ENCODE peak calls at places on chromosomes 4 and X, in six cellular contexts. One of them, this sample, is unnamed.

GRCh38 chr4:182642831-182643230 is 274.4 kb downstream of the DCTD start:
- DNase-seq in adipocyte: peak; percentile 9
- DNase-seq in non-pigmented ciliary epithelial cell: peak; percentile 26
- DNase-seq in stimulated activated naive CD8-positive, alpha-beta T cell treated with anti-CD3 and anti-CD28 coated beads, Interleukin-15, Interleukin-2, amounts not matched to agents 100 U/mL and 50 U/mL, for 24 hours: no peak
- DNase-seq in T47D: no peak
- DNase-seq in activated CD4-positive, alpha-beta T cell treated with anti-CD3 and anti-CD28 coated beads, Interleukin-2, amount 10 ng/mL, durations not matched to agents 7 days and 5 days: no peak
- DNase-seq in this sample: peak; percentile 66

GRCh38 chrX:33156152-33156726 is 55.1 kb downstream of the DMD start:
- DNase-seq in adipocyte: no peak
- DNase-seq in non-pigmented ciliary epithelial cell: no peak
- DNase-seq in stimulated activated naive CD8-positive, alpha-beta T cell treated with anti-CD3 and anti-CD28 coated beads, Interleukin-15, Interleukin-2, amounts not matched to agents 100 U/mL and 50 U/mL, for 24 hours: no peak
- DNase-seq in T47D: no peak
- DNase-seq in activated CD4-positive, alpha-beta T cell treated with anti-CD3 and anti-CD28 coated beads, Interleukin-2, amount 10 ng/mL, durations not matched to agents 7 days and 5 days: no peak
- DNase-seq in this sample: no peak

GRCh38 chrX:134747006-134747405 is 88.7 kb upstream of the PLAC1 start:
- DNase-seq in adipocyte: no peak
- DNase-seq in non-pigmented ciliary epithelial cell: no peak
- DNase-seq in stimulated activated naive CD8-positive, alpha-beta T cell treated with anti-CD3 and anti-CD28 coated beads, Interleukin-15, Interleukin-2, amounts not matched to agents 100 U/mL and 50 U/mL, for 24 hours: no peak
- DNase-seq in T47D: no peak
- DNase-seq in activated CD4-positive, alpha-beta T cell treated with anti-CD3 and anti-CD28 coated beads, Interleukin-2, amount 10 ng/mL, durations not matched to agents 7 days and 5 days: no peak
- DNase-seq in this sample: no peak

GRCh38 chrX:39736219-39737211 is 361.2 kb downstream of the BCOR start:
- DNase-seq in adipocyte: peak; percentile 77
- DNase-seq in non-pigmented ciliary epithelial cell: no peak
- DNase-seq in stimulated activated naive CD8-positive, alpha-beta T cell treated with anti-CD3 and anti-CD28 coated beads, Interleukin-15, Interleukin-2, amounts not matched to agents 100 U/mL and 50 U/mL, for 24 hours: no peak
- DNase-seq in T47D: peak; percentile 86
- DNase-seq in activated CD4-positive, alpha-beta T cell treated with anti-CD3 and anti-CD28 coated beads, Interleukin-2, amount 10 ng/mL, durations not matched to agents 7 days and 5 days: no peak
- DNase-seq in this sample: peak; percentile 84

GRCh38 chrX:123184858-123185251 is 777 bp downstream of the GRIA3 start:
- DNase-seq in adipocyte: peak; percentile 55
- DNase-seq in non-pigmented ciliary epithelial cell: no peak
- DNase-seq in stimulated activated naive CD8-positive, alpha-beta T cell treated with anti-CD3 and anti-CD28 coated beads, Interleukin-15, Interleukin-2, amounts not matched to agents 100 U/mL and 50 U/mL, for 24 hours: no peak
- DNase-seq in T47D: no peak
- DNase-seq in activated CD4-positive, alpha-beta T cell treated with anti-CD3 and anti-CD28 coated beads, Interleukin-2, amount 10 ng/mL, durations not matched to agents 7 days and 5 days: no peak
- DNase-seq in this sample: no peak

GRCh38 chr4:67122029-67122428 is 423.3 kb downstream of the CENPC start:
- DNase-seq in adipocyte: peak; percentile 18
- DNase-seq in non-pigmented ciliary epithelial cell: no peak
- DNase-seq in stimulated activated naive CD8-positive, alpha-beta T cell treated with anti-CD3 and anti-CD28 coated beads, Interleukin-15, Interleukin-2, amounts not matched to agents 100 U/mL and 50 U/mL, for 24 hours: no peak
- DNase-seq in T47D: peak; percentile 67
- DNase-seq in activated CD4-positive, alpha-beta T cell treated with anti-CD3 and anti-CD28 coated beads, Interleukin-2, amount 10 ng/mL, durations not matched to agents 7 days and 5 days: no peak
- DNase-seq in this sample: no peak

GRCh38 chr4:176718881-176719280 is 73.8 kb downstream of the VEGFC start:
- DNase-seq in adipocyte: no peak
- DNase-seq in non-pigmented ciliary epithelial cell: no peak
- DNase-seq in stimulated activated naive CD8-positive, alpha-beta T cell treated with anti-CD3 and anti-CD28 coated beads, Interleukin-15, Interleukin-2, amounts not matched to agents 100 U/mL and 50 U/mL, for 24 hours: no peak
- DNase-seq in T47D: no peak
- DNase-seq in activated CD4-positive, alpha-beta T cell treated with anti-CD3 and anti-CD28 coated beads, Interleukin-2, amount 10 ng/mL, durations not matched to agents 7 days and 5 days: no peak
- DNase-seq in this sample: no peak

GRCh38 chrX:69324851-69325250 is 159.6 kb upstream of the PJA1 start:
- DNase-seq in adipocyte: no peak
- DNase-seq in non-pigmented ciliary epithelial cell: no peak
- DNase-seq in stimulated activated naive CD8-positive, alpha-beta T cell treated with anti-CD3 and anti-CD28 coated beads, Interleukin-15, Interleukin-2, amounts not matched to agents 100 U/mL and 50 U/mL, for 24 hours: no peak
- DNase-seq in T47D: no peak
- DNase-seq in activated CD4-positive, alpha-beta T cell treated with anti-CD3 and anti-CD28 coated beads, Interleukin-2, amount 10 ng/mL, durations not matched to agents 7 days and 5 days: no peak
- DNase-seq in this sample: no peak

GRCh38 chrX:39821011-39821708 is 276.6 kb downstream of the BCOR start:
- DNase-seq in adipocyte: peak; percentile 53
- DNase-seq in non-pigmented ciliary epithelial cell: no peak
- DNase-seq in stimulated activated naive CD8-positive, alpha-beta T cell treated with anti-CD3 and anti-CD28 coated beads, Interleukin-15, Interleukin-2, amounts not matched to agents 100 U/mL and 50 U/mL, for 24 hours: peak; percentile 29
- DNase-seq in T47D: no peak
- DNase-seq in activated CD4-positive, alpha-beta T cell treated with anti-CD3 and anti-CD28 coated beads, Interleukin-2, amount 10 ng/mL, durations not matched to agents 7 days and 5 days: no peak
- DNase-seq in this sample: no peak

GRCh38 chr4:38872620-38873019 is 5.0 kb downstream of the FAM114A1 start:
- DNase-seq in adipocyte: peak; percentile 52
- DNase-seq in non-pigmented ciliary epithelial cell: no peak
- DNase-seq in stimulated activated naive CD8-positive, alpha-beta T cell treated with anti-CD3 and anti-CD28 coated beads, Interleukin-15, Interleukin-2, amounts not matched to agents 100 U/mL and 50 U/mL, for 24 hours: no peak
- DNase-seq in T47D: peak; percentile 84
- DNase-seq in activated CD4-positive, alpha-beta T cell treated with anti-CD3 and anti-CD28 coated beads, Interleukin-2, amount 10 ng/mL, durations not matched to agents 7 days and 5 days: no peak
- DNase-seq in this sample: peak; percentile 100

GRCh38 chrX:132219343-132219768 is at the start of gene RAP2C:
- DNase-seq in adipocyte: peak; percentile 84
- DNase-seq in non-pigmented ciliary epithelial cell: no peak
- DNase-seq in stimulated activated naive CD8-positive, alpha-beta T cell treated with anti-CD3 and anti-CD28 coated beads, Interleukin-15, Interleukin-2, amounts not matched to agents 100 U/mL and 50 U/mL, for 24 hours: peak; percentile 62
- DNase-seq in T47D: peak; percentile 73
- DNase-seq in activated CD4-positive, alpha-beta T cell treated with anti-CD3 and anti-CD28 coated beads, Interleukin-2, amount 10 ng/mL, durations not matched to agents 7 days and 5 days: peak; percentile 66
- DNase-seq in this sample: no peak

GRCh38 chr4:24742773-24743676 is 52.3 kb upstream of the SOD3 start:
- DNase-seq in adipocyte: no peak
- DNase-seq in non-pigmented ciliary epithelial cell: no peak
- DNase-seq in stimulated activated naive CD8-positive, alpha-beta T cell treated with anti-CD3 and anti-CD28 coated beads, Interleukin-15, Interleukin-2, amounts not matched to agents 100 U/mL and 50 U/mL, for 24 hours: no peak
- DNase-seq in T47D: no peak
- DNase-seq in activated CD4-positive, alpha-beta T cell treated with anti-CD3 and anti-CD28 coated beads, Interleukin-2, amount 10 ng/mL, durations not matched to agents 7 days and 5 days: no peak
- DNase-seq in this sample: no peak

GRCh38 chr4:189835505-189835904 is 105.2 kb upstream of the FRG1 start:
- DNase-seq in adipocyte: no peak
- DNase-seq in non-pigmented ciliary epithelial cell: no peak
- DNase-seq in stimulated activated naive CD8-positive, alpha-beta T cell treated with anti-CD3 and anti-CD28 coated beads, Interleukin-15, Interleukin-2, amounts not matched to agents 100 U/mL and 50 U/mL, for 24 hours: no peak
- DNase-seq in T47D: no peak
- DNase-seq in activated CD4-positive, alpha-beta T cell treated with anti-CD3 and anti-CD28 coated beads, Interleukin-2, amount 10 ng/mL, durations not matched to agents 7 days and 5 days: no peak
- DNase-seq in this sample: no peak

GRCh38 chr4:8710416-8710815 is 117.9 kb downstream of the CPZ start:
- DNase-seq in adipocyte: no peak
- DNase-seq in non-pigmented ciliary epithelial cell: no peak
- DNase-seq in stimulated activated naive CD8-positive, alpha-beta T cell treated with anti-CD3 and anti-CD28 coated beads, Interleukin-15, Interleukin-2, amounts not matched to agents 100 U/mL and 50 U/mL, for 24 hours: no peak
- DNase-seq in T47D: no peak
- DNase-seq in activated CD4-positive, alpha-beta T cell treated with anti-CD3 and anti-CD28 coated beads, Interleukin-2, amount 10 ng/mL, durations not matched to agents 7 days and 5 days: no peak
- DNase-seq in this sample: no peak

GRCh38 chrX:24990585-24990984 is 25.2 kb downstream of the ARX start:
- DNase-seq in adipocyte: no peak
- DNase-seq in non-pigmented ciliary epithelial cell: no peak
- DNase-seq in stimulated activated naive CD8-positive, alpha-beta T cell treated with anti-CD3 and anti-CD28 coated beads, Interleukin-15, Interleukin-2, amounts not matched to agents 100 U/mL and 50 U/mL, for 24 hours: no peak
- DNase-seq in T47D: no peak
- DNase-seq in activated CD4-positive, alpha-beta T cell treated with anti-CD3 and anti-CD28 coated beads, Interleukin-2, amount 10 ng/mL, durations not matched to agents 7 days and 5 days: no peak
- DNase-seq in this sample: no peak

GRCh38 chr4:141028024-141028529 is 105.2 kb downstream of the RNF150 start:
- DNase-seq in adipocyte: peak; percentile 44
- DNase-seq in non-pigmented ciliary epithelial cell: no peak
- DNase-seq in stimulated activated naive CD8-positive, alpha-beta T cell treated with anti-CD3 and anti-CD28 coated beads, Interleukin-15, Interleukin-2, amounts not matched to agents 100 U/mL and 50 U/mL, for 24 hours: no peak
- DNase-seq in T47D: no peak
- DNase-seq in activated CD4-positive, alpha-beta T cell treated with anti-CD3 and anti-CD28 coated beads, Interleukin-2, amount 10 ng/mL, durations not matched to agents 7 days and 5 days: no peak
- DNase-seq in this sample: no peak

GRCh38 chrX:63434665-63435064 is 83.5 kb upstream of the SPIN4 start:
- DNase-seq in adipocyte: no peak
- DNase-seq in non-pigmented ciliary epithelial cell: no peak
- DNase-seq in stimulated activated naive CD8-positive, alpha-beta T cell treated with anti-CD3 and anti-CD28 coated beads, Interleukin-15, Interleukin-2, amounts not matched to agents 100 U/mL and 50 U/mL, for 24 hours: no peak
- DNase-seq in T47D: peak; percentile 96
- DNase-seq in activated CD4-positive, alpha-beta T cell treated with anti-CD3 and anti-CD28 coated beads, Interleukin-2, amount 10 ng/mL, durations not matched to agents 7 days and 5 days: no peak
- DNase-seq in this sample: peak; percentile 90

GRCh38 chr4:89275587-89275986 is 32.0 kb downstream of the GPRIN3 start:
- DNase-seq in adipocyte: no peak
- DNase-seq in non-pigmented ciliary epithelial cell: no peak
- DNase-seq in stimulated activated naive CD8-positive, alpha-beta T cell treated with anti-CD3 and anti-CD28 coated beads, Interleukin-15, Interleukin-2, amounts not matched to agents 100 U/mL and 50 U/mL, for 24 hours: no peak
- DNase-seq in T47D: peak; percentile 38
- DNase-seq in activated CD4-positive, alpha-beta T cell treated with anti-CD3 and anti-CD28 coated beads, Interleukin-2, amount 10 ng/mL, durations not matched to agents 7 days and 5 days: no peak
- DNase-seq in this sample: no peak

GRCh38 chrX:122596998-122597397 is 587.1 kb upstream of the GRIA3 start:
- DNase-seq in adipocyte: no peak
- DNase-seq in non-pigmented ciliary epithelial cell: no peak
- DNase-seq in stimulated activated naive CD8-positive, alpha-beta T cell treated with anti-CD3 and anti-CD28 coated beads, Interleukin-15, Interleukin-2, amounts not matched to agents 100 U/mL and 50 U/mL, for 24 hours: no peak
- DNase-seq in T47D: no peak
- DNase-seq in activated CD4-positive, alpha-beta T cell treated with anti-CD3 and anti-CD28 coated beads, Interleukin-2, amount 10 ng/mL, durations not matched to agents 7 days and 5 days: no peak
- DNase-seq in this sample: no peak

GRCh38 chrX:104618106-104618895 is 52.3 kb downstream of the IL1RAPL2 start:
- DNase-seq in adipocyte: no peak
- DNase-seq in non-pigmented ciliary epithelial cell: no peak
- DNase-seq in stimulated activated naive CD8-positive, alpha-beta T cell treated with anti-CD3 and anti-CD28 coated beads, Interleukin-15, Interleukin-2, amounts not matched to agents 100 U/mL and 50 U/mL, for 24 hours: no peak
- DNase-seq in T47D: no peak
- DNase-seq in activated CD4-positive, alpha-beta T cell treated with anti-CD3 and anti-CD28 coated beads, Interleukin-2, amount 10 ng/mL, durations not matched to agents 7 days and 5 days: no peak
- DNase-seq in this sample: no peak

GRCh38 chr4:140719022-140719421 is 37.2 kb downstream of the TBC1D9 start:
- DNase-seq in adipocyte: peak; percentile 34
- DNase-seq in non-pigmented ciliary epithelial cell: no peak
- DNase-seq in stimulated activated naive CD8-positive, alpha-beta T cell treated with anti-CD3 and anti-CD28 coated beads, Interleukin-15, Interleukin-2, amounts not matched to agents 100 U/mL and 50 U/mL, for 24 hours: no peak
- DNase-seq in T47D: no peak
- DNase-seq in activated CD4-positive, alpha-beta T cell treated with anti-CD3 and anti-CD28 coated beads, Interleukin-2, amount 10 ng/mL, durations not matched to agents 7 days and 5 days: no peak
- DNase-seq in this sample: no peak

GRCh38 chrX:107726809-107727534 is 48.6 kb downstream of the TSC22D3 start:
- DNase-seq in adipocyte: no peak
- DNase-seq in non-pigmented ciliary epithelial cell: no peak
- DNase-seq in stimulated activated naive CD8-positive, alpha-beta T cell treated with anti-CD3 and anti-CD28 coated beads, Interleukin-15, Interleukin-2, amounts not matched to agents 100 U/mL and 50 U/mL, for 24 hours: no peak
- DNase-seq in T47D: peak; percentile 61
- DNase-seq in activated CD4-positive, alpha-beta T cell treated with anti-CD3 and anti-CD28 coated beads, Interleukin-2, amount 10 ng/mL, durations not matched to agents 7 days and 5 days: no peak
- DNase-seq in this sample: peak; percentile 85

GRCh38 chr4:118774989-118775388 is 60.9 kb downstream of the SEC24D start:
- DNase-seq in adipocyte: no peak
- DNase-seq in non-pigmented ciliary epithelial cell: no peak
- DNase-seq in stimulated activated naive CD8-positive, alpha-beta T cell treated with anti-CD3 and anti-CD28 coated beads, Interleukin-15, Interleukin-2, amounts not matched to agents 100 U/mL and 50 U/mL, for 24 hours: no peak
- DNase-seq in T47D: no peak
- DNase-seq in activated CD4-positive, alpha-beta T cell treated with anti-CD3 and anti-CD28 coated beads, Interleukin-2, amount 10 ng/mL, durations not matched to agents 7 days and 5 days: no peak
- DNase-seq in this sample: no peak

GRCh38 chrX:67317725-67318124 is 226.1 kb upstream of the AR start:
- DNase-seq in adipocyte: no peak
- DNase-seq in non-pigmented ciliary epithelial cell: no peak
- DNase-seq in stimulated activated naive CD8-positive, alpha-beta T cell treated with anti-CD3 and anti-CD28 coated beads, Interleukin-15, Interleukin-2, amounts not matched to agents 100 U/mL and 50 U/mL, for 24 hours: no peak
- DNase-seq in T47D: no peak
- DNase-seq in activated CD4-positive, alpha-beta T cell treated with anti-CD3 and anti-CD28 coated beads, Interleukin-2, amount 10 ng/mL, durations not matched to agents 7 days and 5 days: no peak
- DNase-seq in this sample: no peak

GRCh38 chr4:16082424-16083216 is 1.2 kb downstream of the PROM1 start:
- DNase-seq in adipocyte: peak; percentile 48
- DNase-seq in non-pigmented ciliary epithelial cell: no peak
- DNase-seq in stimulated activated naive CD8-positive, alpha-beta T cell treated with anti-CD3 and anti-CD28 coated beads, Interleukin-15, Interleukin-2, amounts not matched to agents 100 U/mL and 50 U/mL, for 24 hours: peak; percentile 43
- DNase-seq in T47D: peak; percentile 38
- DNase-seq in activated CD4-positive, alpha-beta T cell treated with anti-CD3 and anti-CD28 coated beads, Interleukin-2, amount 10 ng/mL, durations not matched to agents 7 days and 5 days: no peak
- DNase-seq in this sample: no peak

GRCh38 chr4:87882321-87882720 is 49.6 kb downstream of the MEPE start:
- DNase-seq in adipocyte: no peak
- DNase-seq in non-pigmented ciliary epithelial cell: no peak
- DNase-seq in stimulated activated naive CD8-positive, alpha-beta T cell treated with anti-CD3 and anti-CD28 coated beads, Interleukin-15, Interleukin-2, amounts not matched to agents 100 U/mL and 50 U/mL, for 24 hours: no peak
- DNase-seq in T47D: no peak
- DNase-seq in activated CD4-positive, alpha-beta T cell treated with anti-CD3 and anti-CD28 coated beads, Interleukin-2, amount 10 ng/mL, durations not matched to agents 7 days and 5 days: no peak
- DNase-seq in this sample: no peak

GRCh38 chr4:8756816-8757215 is 114.8 kb downstream of the HMX1 start:
- DNase-seq in adipocyte: no peak
- DNase-seq in non-pigmented ciliary epithelial cell: no peak
- DNase-seq in stimulated activated naive CD8-positive, alpha-beta T cell treated with anti-CD3 and anti-CD28 coated beads, Interleukin-15, Interleukin-2, amounts not matched to agents 100 U/mL and 50 U/mL, for 24 hours: no peak
- DNase-seq in T47D: no peak
- DNase-seq in activated CD4-positive, alpha-beta T cell treated with anti-CD3 and anti-CD28 coated beads, Interleukin-2, amount 10 ng/mL, durations not matched to agents 7 days and 5 days: no peak
- DNase-seq in this sample: no peak

GRCh38 chr4:159374749-159375535 is 272.1 kb downstream of the RAPGEF2 start:
- DNase-seq in adipocyte: peak; percentile 86
- DNase-seq in non-pigmented ciliary epithelial cell: no peak
- DNase-seq in stimulated activated naive CD8-positive, alpha-beta T cell treated with anti-CD3 and anti-CD28 coated beads, Interleukin-15, Interleukin-2, amounts not matched to agents 100 U/mL and 50 U/mL, for 24 hours: no peak
- DNase-seq in T47D: no peak
- DNase-seq in activated CD4-positive, alpha-beta T cell treated with anti-CD3 and anti-CD28 coated beads, Interleukin-2, amount 10 ng/mL, durations not matched to agents 7 days and 5 days: no peak
- DNase-seq in this sample: no peak

GRCh38 chr4:70994387-70995099 is 1.1 kb downstream of the DCK start:
- DNase-seq in adipocyte: no peak
- DNase-seq in non-pigmented ciliary epithelial cell: no peak
- DNase-seq in stimulated activated naive CD8-positive, alpha-beta T cell treated with anti-CD3 and anti-CD28 coated beads, Interleukin-15, Interleukin-2, amounts not matched to agents 100 U/mL and 50 U/mL, for 24 hours: no peak
- DNase-seq in T47D: no peak
- DNase-seq in activated CD4-positive, alpha-beta T cell treated with anti-CD3 and anti-CD28 coated beads, Interleukin-2, amount 10 ng/mL, durations not matched to agents 7 days and 5 days: no peak
- DNase-seq in this sample: no peak

GRCh38 chrX:124506031-124506430 is 159.7 kb downstream of the SH2D1A start:
- DNase-seq in adipocyte: no peak
- DNase-seq in non-pigmented ciliary epithelial cell: no peak
- DNase-seq in stimulated activated naive CD8-positive, alpha-beta T cell treated with anti-CD3 and anti-CD28 coated beads, Interleukin-15, Interleukin-2, amounts not matched to agents 100 U/mL and 50 U/mL, for 24 hours: no peak
- DNase-seq in T47D: no peak
- DNase-seq in activated CD4-positive, alpha-beta T cell treated with anti-CD3 and anti-CD28 coated beads, Interleukin-2, amount 10 ng/mL, durations not matched to agents 7 days and 5 days: no peak
- DNase-seq in this sample: no peak

GRCh38 chrX:120781416-120781815 is 94.2 kb downstream of the CT47B1 start:
- DNase-seq in adipocyte: no peak
- DNase-seq in non-pigmented ciliary epithelial cell: no peak
- DNase-seq in stimulated activated naive CD8-positive, alpha-beta T cell treated with anti-CD3 and anti-CD28 coated beads, Interleukin-15, Interleukin-2, amounts not matched to agents 100 U/mL and 50 U/mL, for 24 hours: no peak
- DNase-seq in T47D: no peak
- DNase-seq in activated CD4-positive, alpha-beta T cell treated with anti-CD3 and anti-CD28 coated beads, Interleukin-2, amount 10 ng/mL, durations not matched to agents 7 days and 5 days: no peak
- DNase-seq in this sample: no peak

GRCh38 chrX:118383120-118383519 is 37.2 kb downstream of the WDR44 start:
- DNase-seq in adipocyte: no peak
- DNase-seq in non-pigmented ciliary epithelial cell: no peak
- DNase-seq in stimulated activated naive CD8-positive, alpha-beta T cell treated with anti-CD3 and anti-CD28 coated beads, Interleukin-15, Interleukin-2, amounts not matched to agents 100 U/mL and 50 U/mL, for 24 hours: no peak
- DNase-seq in T47D: no peak
- DNase-seq in activated CD4-positive, alpha-beta T cell treated with anti-CD3 and anti-CD28 coated beads, Interleukin-2, amount 10 ng/mL, durations not matched to agents 7 days and 5 days: no peak
- DNase-seq in this sample: no peak

GRCh38 chr4:97987019-97987648 is 156.1 kb downstream of the STPG2 start:
- DNase-seq in adipocyte: peak; percentile 35
- DNase-seq in non-pigmented ciliary epithelial cell: peak; percentile 10
- DNase-seq in stimulated activated naive CD8-positive, alpha-beta T cell treated with anti-CD3 and anti-CD28 coated beads, Interleukin-15, Interleukin-2, amounts not matched to agents 100 U/mL and 50 U/mL, for 24 hours: no peak
- DNase-seq in T47D: peak; percentile 54
- DNase-seq in activated CD4-positive, alpha-beta T cell treated with anti-CD3 and anti-CD28 coated beads, Interleukin-2, amount 10 ng/mL, durations not matched to agents 7 days and 5 days: no peak
- DNase-seq in this sample: peak; percentile 28

GRCh38 chr4:55184600-55185523 is 59.5 kb upstream of the KDR start:
- DNase-seq in adipocyte: peak; percentile 27
- DNase-seq in non-pigmented ciliary epithelial cell: no peak
- DNase-seq in stimulated activated naive CD8-positive, alpha-beta T cell treated with anti-CD3 and anti-CD28 coated beads, Interleukin-15, Interleukin-2, amounts not matched to agents 100 U/mL and 50 U/mL, for 24 hours: peak; percentile 21
- DNase-seq in T47D: peak; percentile 57
- DNase-seq in activated CD4-positive, alpha-beta T cell treated with anti-CD3 and anti-CD28 coated beads, Interleukin-2, amount 10 ng/mL, durations not matched to agents 7 days and 5 days: peak; percentile 43
- DNase-seq in this sample: peak; percentile 27

GRCh38 chr4:183149968-183150539 is 51.0 kb downstream of the WWC2 start:
- DNase-seq in adipocyte: no peak
- DNase-seq in non-pigmented ciliary epithelial cell: no peak
- DNase-seq in stimulated activated naive CD8-positive, alpha-beta T cell treated with anti-CD3 and anti-CD28 coated beads, Interleukin-15, Interleukin-2, amounts not matched to agents 100 U/mL and 50 U/mL, for 24 hours: no peak
- DNase-seq in T47D: no peak
- DNase-seq in activated CD4-positive, alpha-beta T cell treated with anti-CD3 and anti-CD28 coated beads, Interleukin-2, amount 10 ng/mL, durations not matched to agents 7 days and 5 days: no peak
- DNase-seq in this sample: no peak

GRCh38 chrX:2521927-2522386 is 21.2 kb upstream of the DHRSX start:
- DNase-seq in adipocyte: no peak
- DNase-seq in non-pigmented ciliary epithelial cell: no peak
- DNase-seq in stimulated activated naive CD8-positive, alpha-beta T cell treated with anti-CD3 and anti-CD28 coated beads, Interleukin-15, Interleukin-2, amounts not matched to agents 100 U/mL and 50 U/mL, for 24 hours: no peak
- DNase-seq in T47D: no peak
- DNase-seq in activated CD4-positive, alpha-beta T cell treated with anti-CD3 and anti-CD28 coated beads, Interleukin-2, amount 10 ng/mL, durations not matched to agents 7 days and 5 days: no peak
- DNase-seq in this sample: no peak

GRCh38 chr4:24214796-24215195 is 324.9 kb upstream of the PPARGC1A start:
- DNase-seq in adipocyte: no peak
- DNase-seq in non-pigmented ciliary epithelial cell: no peak
- DNase-seq in stimulated activated naive CD8-positive, alpha-beta T cell treated with anti-CD3 and anti-CD28 coated beads, Interleukin-15, Interleukin-2, amounts not matched to agents 100 U/mL and 50 U/mL, for 24 hours: no peak
- DNase-seq in T47D: no peak
- DNase-seq in activated CD4-positive, alpha-beta T cell treated with anti-CD3 and anti-CD28 coated beads, Interleukin-2, amount 10 ng/mL, durations not matched to agents 7 days and 5 days: no peak
- DNase-seq in this sample: no peak

GRCh38 chr4:93396274-93396673 is 432.3 kb upstream of the ATOH1 start:
- DNase-seq in adipocyte: peak; percentile 69
- DNase-seq in non-pigmented ciliary epithelial cell: peak; percentile 51
- DNase-seq in stimulated activated naive CD8-positive, alpha-beta T cell treated with anti-CD3 and anti-CD28 coated beads, Interleukin-15, Interleukin-2, amounts not matched to agents 100 U/mL and 50 U/mL, for 24 hours: no peak
- DNase-seq in T47D: no peak
- DNase-seq in activated CD4-positive, alpha-beta T cell treated with anti-CD3 and anti-CD28 coated beads, Interleukin-2, amount 10 ng/mL, durations not matched to agents 7 days and 5 days: no peak
- DNase-seq in this sample: no peak